ENCODE peak calls at places on chromosomes 12 and 14, in eight cellular contexts. N, E, K, Y, Q, J, B and U are unnamed samples.
A peak's percentile ranks its signal among the peaks of the same experiment; 100 is the strongest.

GRCh38 chr14:91371011-91371989 is 46.3 kb downstream of the CCDC88C start:
- DNase-seq in N (no peak), E (no peak), K (no peak), Y (no peak), Q (no peak), J (no peak), B (no peak), U (no peak)

GRCh38 chr12:105466901-105467598 is 136.6 kb downstream of the C12orf75 start:
- DNase-seq in N (peak; percentile 60), E (no peak), K (no peak), Y (no peak), Q (no peak), J (no peak), B (peak; percentile 52), U (no peak)

GRCh38 chr12:14656846-14657245 is 39.6 kb downstream of the GUCY2C start:
- DNase-seq in N (no peak), E (no peak), K (no peak), Y (no peak), Q (no peak), J (no peak), B (no peak), U (no peak)

GRCh38 chr14:95291859-95292542 is 27.7 kb downstream of the CLMN start:
- DNase-seq in N (peak; percentile 69), E (peak; percentile 12), K (no peak), Y (peak; percentile 3), Q (peak; percentile 84), J (peak; percentile 93), B (peak; percentile 76), U (peak; percentile 38)

GRCh38 chr12:57118711-57119271 is 7.6 kb upstream of the STAT6 start:
- DNase-seq in N (no peak), E (no peak), K (no peak), Y (no peak), Q (no peak), J (peak; percentile 55), B (no peak), U (peak; percentile 66)

GRCh38 chr12:56230449-56231183 is 765 bp downstream of the SLC39A5 start:
- DNase-seq in N (no peak), E (no peak), K (no peak), Y (no peak), Q (peak; percentile 89), J (peak; percentile 41), B (no peak), U (no peak)

GRCh38 chr12:83153156-83153555 is 466.4 kb downstream of the TMTC2 start:
- DNase-seq in N (no peak), E (no peak), K (no peak), Y (no peak), Q (no peak), J (no peak), B (no peak), U (no peak)

GRCh38 chr12:88529531-88530488 is 50.5 kb downstream of the KITLG start:
- DNase-seq in N (no peak), E (peak; percentile 71), K (no peak), Y (no peak), Q (no peak), J (no peak), B (no peak), U (no peak)

GRCh38 chr12:84508943-84509342 is 403.7 kb downstream of the SLC6A15 start:
- DNase-seq in N (no peak), E (no peak), K (no peak), Y (no peak), Q (no peak), J (no peak), B (peak; percentile 16), U (no peak)

GRCh38 chr14:89502966-89503365 is 85.9 kb upstream of the FOXN3 start:
- DNase-seq in N (no peak), E (no peak), K (no peak), Y (no peak), Q (no peak), J (no peak), B (no peak), U (no peak)

GRCh38 chr12:15732341-15733061 is 56.7 kb downstream of the EPS8 start:
- DNase-seq in N (peak; percentile 48), E (peak; percentile 72), K (no peak), Y (no peak), Q (no peak), J (no peak), B (peak; percentile 43), U (no peak)

GRCh38 chr14:95097385-95097784 is 59.9 kb downstream of the DICER1 start:
- DNase-seq in N (peak; percentile 42), E (peak; percentile 76), K (no peak), Y (no peak), Q (no peak), J (no peak), B (peak; percentile 42), U (no peak)

GRCh38 chr12:14668591-14668990 is 27.8 kb downstream of the GUCY2C start:
- DNase-seq in N (no peak), E (no peak), K (no peak), Y (no peak), Q (no peak), J (no peak), B (no peak), U (no peak)

DNA sequence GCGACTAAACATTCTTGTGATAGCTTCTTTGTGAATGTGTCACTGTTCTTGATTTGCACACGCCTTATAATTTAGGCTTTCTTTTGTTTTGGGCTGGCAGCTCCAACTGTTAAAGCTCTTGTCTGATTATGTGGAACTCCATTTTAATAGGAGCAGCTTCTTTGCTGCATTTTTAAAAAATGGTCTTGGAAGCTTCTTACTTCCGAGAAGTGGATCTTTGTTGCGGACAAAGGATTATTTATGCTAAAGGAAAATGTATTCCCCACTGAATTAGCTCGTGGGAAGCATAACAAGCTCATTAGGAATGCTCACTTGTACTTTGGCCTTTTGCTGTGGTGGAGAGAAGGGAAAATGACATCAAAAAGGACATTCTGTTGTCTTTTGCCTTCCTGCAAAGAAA is 20.0 kb downstream of the GAS2L3 start:
- DNase-seq in N (peak; percentile 40), E (peak; percentile 48), K (no peak), Y (no peak), Q (no peak), J (no peak), B (peak; percentile 33), U (no peak)
- H3K4me3 ChIP-seq in N (peak overlapping the region; percentile 33), E (peak overlapping the region; percentile 52), K (peak overlapping the region; percentile 4), Y (no peak overlapping the region), Q (no peak overlapping the region), J (no peak overlapping the region), B (peak overlapping the region; percentile 2), U (no peak overlapping the region)

GRCh38 chr12:47715393-47715876 is 9.6 kb upstream of the RPAP3 start:
- DNase-seq in N (peak; percentile 79), E (peak; percentile 92), K (peak; percentile 84), Y (no peak), Q (peak; percentile 92), J (peak; percentile 95), B (peak; percentile 78), U (peak; percentile 26)
- H3K4me3 ChIP-seq in N (no peak overlapping the region), E (peak overlapping the region; percentile 39), K (no peak overlapping the region), Y (no peak overlapping the region), Q (no peak overlapping the region), J (no peak overlapping the region), B (peak overlapping the region; percentile 32), U (peak overlapping the region; percentile 49)

GRCh38 chr14:100569734-100570251 is 17.4 kb downstream of the BEGAIN start:
- DNase-seq in N (no peak), E (no peak), K (no peak), Y (no peak), Q (no peak), J (no peak), B (no peak), U (no peak)
- H3K4me3 ChIP-seq in N (no peak overlapping the region), E (no peak overlapping the region), K (no peak overlapping the region), Y (no peak overlapping the region), Q (no peak overlapping the region), J (no peak overlapping the region), B (no peak overlapping the region), U (no peak overlapping the region)

GRCh38 chr12:124497658-124498057 is 69.8 kb downstream of the NCOR2 start:
- DNase-seq in N (peak; percentile 87), E (peak; percentile 85), K (no peak), Y (no peak), Q (no peak), J (peak; percentile 56), B (peak; percentile 81), U (no peak)
- H3K4me3 ChIP-seq in N (no peak overlapping the region), E (no peak overlapping the region), K (no peak overlapping the region), Y (no peak overlapping the region), Q (no peak overlapping the region), J (no peak overlapping the region), B (no peak overlapping the region), U (no peak overlapping the region)

GRCh38 chr12:75611041-75611440 is 99.6 kb upstream of the KRR1 start:
- DNase-seq in N (no peak), E (no peak), K (no peak), Y (no peak), Q (no peak), J (no peak), B (no peak), U (no peak)

DNA sequence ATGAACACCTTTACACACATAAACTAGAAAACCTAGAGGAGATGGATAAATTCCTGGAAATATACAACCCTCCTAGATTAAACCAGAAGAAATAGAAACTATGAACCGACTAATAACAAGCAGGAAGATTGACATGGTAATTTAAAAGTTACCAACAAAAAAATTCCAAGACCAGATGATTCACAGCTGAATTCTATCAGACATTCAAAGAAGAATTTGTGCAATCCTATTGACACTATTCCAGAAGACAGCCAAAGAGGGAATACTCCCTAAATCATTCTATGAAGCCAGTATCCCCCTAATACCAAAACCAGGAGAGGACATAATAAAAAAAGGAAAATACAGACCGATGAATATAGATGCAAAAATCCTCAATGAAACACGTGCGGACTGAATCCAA is 102.6 kb upstream of the KRR1 start:
- DNase-seq in N (peak; percentile 23), E (peak; percentile 35), K (no peak), Y (no peak), Q (no peak), J (no peak), B (no peak), U (no peak)
- H3K4me3 ChIP-seq in N (no peak overlapping the region), E (no peak overlapping the region), K (no peak overlapping the region), Y (no peak overlapping the region), Q (no peak overlapping the region), J (no peak overlapping the region), B (no peak overlapping the region), U (no peak overlapping the region)

GRCh38 chr14:61472801-61473376 is 151.5 kb downstream of the PRKCH start:
- DNase-seq in N (peak; percentile 46), E (no peak), K (no peak), Y (no peak), Q (peak; percentile 82), J (peak; percentile 61), B (no peak), U (no peak)
- H3K4me3 ChIP-seq in N (peak overlapping the region; percentile 29), E (no peak overlapping the region), K (no peak overlapping the region), Y (no peak overlapping the region), Q (no peak overlapping the region), J (peak overlapping the region; percentile 66), B (no peak overlapping the region), U (no peak overlapping the region)